ENCODE peak calls at places on chromosomes 6 and 20, in four cellular contexts. F is NCI-H69, K is brain microvascular endothelial cell, W is occipital lobe. A is an unnamed sample.

GRCh38 chr20:24837721-24838456 is 111.2 kb upstream of the CST7 start:
- DNase-seq in F (no peak), K (peak), W (no peak), A (no peak)

GRCh38 chr6:37150314-37150713 is 19.6 kb upstream of the PIM1 start:
- DNase-seq in F (no peak), K (no peak), W (no peak), A (no peak)

GRCh38 chr6:5059036-5059896 is 25.9 kb upstream of the PPP1R3G start:
- DNase-seq in F (no peak), K (no peak), W (no peak), A (no peak)

GRCh38 chr6:41222045-41222444 is 6.1 kb upstream of the TREML4 start:
- DNase-seq in F (no peak), K (no peak), W (no peak), A (no peak)

GRCh38 chr6:11460001-11460668 is 77.4 kb upstream of the TMEM170B start:
- DNase-seq in F (no peak), K (peak), W (no peak), A (peak)

GRCh38 chr20:37584238-37584807 is 56.6 kb upstream of the BLCAP start:
- DNase-seq in F (no peak), K (no peak), W (no peak), A (no peak)

GRCh38 chr6:40962241-40962640 is 76.8 kb downstream of the UNC5CL start:
- DNase-seq in F (peak), K (peak), W (no peak), A (peak)

GRCh38 chr6:157329829-157330228 is 6.5 kb upstream of the TMEM242 start:
- DNase-seq in F (no peak), K (peak), W (no peak), A (peak)

GRCh38 chr6:151101116-151101810 is 138.5 kb upstream of the AKAP12 start:
- DNase-seq in F (no peak), K (no peak), W (no peak), A (no peak)

GRCh38 chr20:48102821-48103635 is 317.7 kb upstream of the SULF2 start:
- DNase-seq in F (no peak), K (no peak), W (no peak), A (no peak)

GRCh38 chr6:30942338-30943060 is 1.7 kb downstream of the MUCL3 start:
- DNase-seq in F (peak), K (peak), W (no peak), A (peak)

GRCh38 chr20:61856626-61857413 is 208.9 kb downstream of the TAF4 start:
- DNase-seq in F (no peak), K (no peak), W (no peak), A (no peak)

GRCh38 chr6:152232494-152233151 is 404.5 kb downstream of the SYNE1 start:
- DNase-seq in F (no peak), K (peak), W (no peak), A (peak)

GRCh38 chr6:11363881-11364576 is 131.6 kb upstream of the NEDD9 start:
- DNase-seq in F (no peak), K (no peak), W (no peak), A (no peak)

GRCh38 chr20:63290677-63291472 is 2.1 kb upstream of the COL20A1 start:
- DNase-seq in F (peak), K (peak), W (no peak), A (peak)

GRCh38 chr6:109326346-109326745 is 55.9 kb downstream of the CD164 start:
- DNase-seq in F (no peak), K (no peak), W (no peak), A (no peak)